ENCODE peak calls at places on chromosomes 7 and 10, in seven cellular contexts. One of them, this sample, is unnamed.

GRCh38 chr10:28997736-28998135 is 291.1 kb upstream of the LYZL1 start:
- DNase-seq in H1: no peak
- DNase-seq in IMR-90: peak
- DNase-seq in mesenchymal stem cell: no peak
- DNase-seq in mesendoderm: no peak
- DNase-seq in H9: no peak
- DNase-seq in trophoblast cell: peak
- DNase-seq in this sample: no peak

GRCh38 chr7:75571209-75571608 is 79.1 kb downstream of the SPDYE5 start:
- DNase-seq in H1: no peak
- DNase-seq in H9: no peak
- DNase-seq in trophoblast cell: no peak
- DNase-seq in mesenchymal stem cell: no peak
- DNase-seq in mesendoderm: no peak
- DNase-seq in IMR-90: no peak
- DNase-seq in this sample: no peak

GRCh38 chr10:126252884-126253612 is 135.2 kb downstream of the ADAM12 start:
- DNase-seq in H1: no peak
- DNase-seq in mesenchymal stem cell: peak
- DNase-seq in mesendoderm: no peak
- DNase-seq in trophoblast cell: peak
- DNase-seq in H9: no peak
- DNase-seq in IMR-90: peak
- DNase-seq in this sample: no peak

GRCh38 chr10:11286261-11286989 is 268.8 kb downstream of the CELF2 start:
- DNase-seq in mesenchymal stem cell: no peak
- DNase-seq in IMR-90: no peak
- DNase-seq in mesendoderm: no peak
- DNase-seq in H1: no peak
- DNase-seq in H9: no peak
- DNase-seq in trophoblast cell: no peak
- DNase-seq in this sample: no peak

GRCh38 chr7:7272294-7272693 is 90.0 kb downstream of the C1GALT1 start:
- DNase-seq in mesendoderm: no peak
- DNase-seq in mesenchymal stem cell: no peak
- DNase-seq in H1: no peak
- DNase-seq in IMR-90: peak
- DNase-seq in H9: no peak
- DNase-seq in trophoblast cell: peak
- DNase-seq in this sample: no peak

GRCh38 chr10:84765656-84766055 is 437.3 kb downstream of the CCSER2 start:
- DNase-seq in mesenchymal stem cell: no peak
- DNase-seq in trophoblast cell: no peak
- DNase-seq in H1: no peak
- DNase-seq in IMR-90: no peak
- DNase-seq in H9: no peak
- DNase-seq in mesendoderm: no peak
- DNase-seq in this sample: no peak

GRCh38 chr7:123674399-123675091 is 18.9 kb downstream of the LMOD2 start:
- DNase-seq in mesenchymal stem cell: peak
- DNase-seq in IMR-90: peak
- DNase-seq in H1: no peak
- DNase-seq in H9: no peak
- DNase-seq in mesendoderm: no peak
- DNase-seq in trophoblast cell: peak
- DNase-seq in this sample: no peak

GRCh38 chr7:99839560-99840011 is 11.8 kb downstream of the CYP3A43 start:
- DNase-seq in IMR-90: no peak
- DNase-seq in H9: peak
- DNase-seq in mesendoderm: peak
- DNase-seq in H1: peak
- DNase-seq in mesenchymal stem cell: no peak
- DNase-seq in trophoblast cell: no peak
- DNase-seq in this sample: no peak

GRCh38 chr7:47804767-47805545 is 143.3 kb downstream of the PKD1L1 start:
- DNase-seq in IMR-90: peak
- DNase-seq in H1: no peak
- DNase-seq in H9: no peak
- DNase-seq in trophoblast cell: no peak
- DNase-seq in mesendoderm: no peak
- DNase-seq in mesenchymal stem cell: no peak
- DNase-seq in this sample: no peak

GRCh38 chr7:112990619-112991018 is 96.0 kb downstream of the GPR85 start:
- DNase-seq in trophoblast cell: peak
- DNase-seq in mesenchymal stem cell: peak
- DNase-seq in IMR-90: peak
- DNase-seq in mesendoderm: no peak
- DNase-seq in H1: no peak
- DNase-seq in H9: no peak
- DNase-seq in this sample: no peak

GRCh38 chr10:114290038-114290437 is 51.0 kb downstream of the VWA2 start:
- DNase-seq in mesendoderm: no peak
- DNase-seq in mesenchymal stem cell: no peak
- DNase-seq in H9: no peak
- DNase-seq in trophoblast cell: no peak
- DNase-seq in H1: no peak
- DNase-seq in IMR-90: no peak
- DNase-seq in this sample: no peak

GRCh38 chr7:47782792-47783191 is 165.5 kb downstream of the PKD1L1 start:
- DNase-seq in mesenchymal stem cell: no peak
- DNase-seq in H9: no peak
- DNase-seq in IMR-90: no peak
- DNase-seq in mesendoderm: peak
- DNase-seq in trophoblast cell: peak
- DNase-seq in H1: no peak
- DNase-seq in this sample: no peak

GRCh38 chr10:65423043-65423442 is 1502.8 kb upstream of the LRRTM3 start:
- DNase-seq in H9: no peak
- DNase-seq in H1: no peak
- DNase-seq in trophoblast cell: no peak
- DNase-seq in IMR-90: no peak
- DNase-seq in mesenchymal stem cell: no peak
- DNase-seq in mesendoderm: no peak
- DNase-seq in this sample: no peak

GRCh38 chr7:96887426-96887825 is 117.9 kb upstream of the DLX6 start:
- DNase-seq in H9: no peak
- DNase-seq in mesenchymal stem cell: no peak
- DNase-seq in H1: no peak
- DNase-seq in mesendoderm: no peak
- DNase-seq in trophoblast cell: peak
- DNase-seq in IMR-90: no peak
- DNase-seq in this sample: no peak

GRCh38 chr10:18582803-18583202 is 68.6 kb downstream of the NSUN6 start:
- DNase-seq in H1: no peak
- DNase-seq in mesenchymal stem cell: peak
- DNase-seq in mesendoderm: no peak
- DNase-seq in IMR-90: peak
- DNase-seq in H9: no peak
- DNase-seq in trophoblast cell: no peak
- DNase-seq in this sample: no peak

GRCh38 chr10:73252445-73253225 is at the start of gene MRPS16:
- DNase-seq in mesenchymal stem cell: peak
- DNase-seq in mesendoderm: peak
- DNase-seq in H9: peak
- DNase-seq in H1: peak
- DNase-seq in trophoblast cell: peak
- DNase-seq in IMR-90: peak
- DNase-seq in this sample: peak

GRCh38 chr10:120607016-120607709 is 150.1 kb downstream of the PLPP4 start:
- DNase-seq in mesenchymal stem cell: peak
- DNase-seq in mesendoderm: no peak
- DNase-seq in H1: no peak
- DNase-seq in trophoblast cell: no peak
- DNase-seq in H9: no peak
- DNase-seq in IMR-90: peak
- DNase-seq in this sample: no peak

DNA sequence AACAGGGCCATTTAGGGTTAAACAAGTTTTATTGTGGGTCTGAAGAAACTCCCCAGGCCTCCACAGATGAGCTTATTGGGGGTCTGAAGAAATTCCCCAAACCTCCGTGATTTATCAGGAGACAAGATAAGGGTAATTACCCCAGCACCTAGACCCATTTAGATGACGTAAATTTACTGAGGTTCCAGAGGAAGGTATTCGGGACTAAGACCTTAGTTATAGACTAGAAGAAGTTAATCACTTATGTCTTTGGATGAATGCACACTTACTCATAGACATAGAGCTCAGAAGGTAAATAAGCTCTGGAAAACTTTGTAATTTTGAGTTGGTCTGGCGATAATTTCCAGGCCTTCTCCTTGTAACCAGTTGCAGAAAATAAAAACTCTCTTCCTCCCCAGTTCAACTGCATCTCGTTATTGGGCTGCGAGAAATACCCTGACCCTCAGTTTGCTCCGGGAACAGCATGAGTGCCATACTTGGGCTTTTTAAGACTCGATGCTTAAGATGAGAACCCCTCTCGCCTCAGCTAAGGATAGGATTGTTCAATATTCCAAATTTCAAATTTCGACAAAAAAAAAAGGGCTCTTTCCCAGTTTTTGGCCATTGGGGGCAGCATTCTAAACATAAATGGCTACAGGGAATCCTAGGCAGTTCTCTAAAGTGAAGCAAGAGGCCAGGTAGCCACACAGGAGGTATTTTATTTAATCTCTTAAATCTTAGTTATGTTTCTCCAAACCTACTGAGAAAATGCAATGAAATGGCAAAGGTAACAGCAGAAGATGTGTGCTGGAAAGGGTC is 74.7 kb upstream of the PFKP start:
- DNase-seq in H9: no peak
- DNase-seq in H1: no peak
- DNase-seq in mesenchymal stem cell: no peak
- DNase-seq in IMR-90: no peak
- DNase-seq in mesendoderm: peak
- DNase-seq in trophoblast cell: peak
- DNase-seq in this sample: no peak
- H4K8ac ChIP-seq in H9: no peak
- H4K8ac ChIP-seq in H1: no peak
- H4K8ac ChIP-seq in mesenchymal stem cell: no peak
- H4K8ac ChIP-seq in IMR-90: no peak
- H4K8ac ChIP-seq in mesendoderm: no peak
- H4K8ac ChIP-seq in trophoblast cell: no peak
- H4K8ac ChIP-seq in this sample: no peak

GRCh38 chr10:78215645-78216044 is 182.0 kb downstream of the RPS24 start:
- DNase-seq in trophoblast cell: peak
- DNase-seq in mesenchymal stem cell: peak
- DNase-seq in H1: no peak
- DNase-seq in mesendoderm: no peak
- DNase-seq in IMR-90: peak
- DNase-seq in H9: no peak
- DNase-seq in this sample: no peak

GRCh38 chr10:78220781-78221180 is 187.1 kb downstream of the RPS24 start:
- DNase-seq in trophoblast cell: no peak
- DNase-seq in mesendoderm: no peak
- DNase-seq in H1: no peak
- DNase-seq in mesenchymal stem cell: no peak
- DNase-seq in IMR-90: no peak
- DNase-seq in H9: no peak
- DNase-seq in this sample: no peak

GRCh38 chr10:78222096-78222790 is 188.6 kb downstream of the RPS24 start:
- DNase-seq in IMR-90: no peak
- DNase-seq in H9: no peak
- DNase-seq in H1: no peak
- DNase-seq in trophoblast cell: no peak
- DNase-seq in mesendoderm: no peak
- DNase-seq in mesenchymal stem cell: no peak
- DNase-seq in this sample: no peak

GRCh38 chr10:78214931-78215330 is 181.3 kb downstream of the RPS24 start:
- DNase-seq in mesendoderm: no peak
- DNase-seq in H1: no peak
- DNase-seq in trophoblast cell: no peak
- DNase-seq in H9: no peak
- DNase-seq in IMR-90: no peak
- DNase-seq in mesenchymal stem cell: no peak
- DNase-seq in this sample: no peak

GRCh38 chr10:78218833-78219490 is 185.3 kb downstream of the RPS24 start:
- DNase-seq in H9: no peak
- DNase-seq in mesenchymal stem cell: no peak
- DNase-seq in trophoblast cell: no peak
- DNase-seq in H1: no peak
- DNase-seq in IMR-90: no peak
- DNase-seq in mesendoderm: no peak
- DNase-seq in this sample: no peak
- H4K8ac ChIP-seq in H9: no peak
- H4K8ac ChIP-seq in mesenchymal stem cell: no peak
- H4K8ac ChIP-seq in trophoblast cell: no peak
- H4K8ac ChIP-seq in H1: no peak
- H4K8ac ChIP-seq in IMR-90: no peak
- H4K8ac ChIP-seq in mesendoderm: no peak
- H4K8ac ChIP-seq in this sample: no peak

DNA sequence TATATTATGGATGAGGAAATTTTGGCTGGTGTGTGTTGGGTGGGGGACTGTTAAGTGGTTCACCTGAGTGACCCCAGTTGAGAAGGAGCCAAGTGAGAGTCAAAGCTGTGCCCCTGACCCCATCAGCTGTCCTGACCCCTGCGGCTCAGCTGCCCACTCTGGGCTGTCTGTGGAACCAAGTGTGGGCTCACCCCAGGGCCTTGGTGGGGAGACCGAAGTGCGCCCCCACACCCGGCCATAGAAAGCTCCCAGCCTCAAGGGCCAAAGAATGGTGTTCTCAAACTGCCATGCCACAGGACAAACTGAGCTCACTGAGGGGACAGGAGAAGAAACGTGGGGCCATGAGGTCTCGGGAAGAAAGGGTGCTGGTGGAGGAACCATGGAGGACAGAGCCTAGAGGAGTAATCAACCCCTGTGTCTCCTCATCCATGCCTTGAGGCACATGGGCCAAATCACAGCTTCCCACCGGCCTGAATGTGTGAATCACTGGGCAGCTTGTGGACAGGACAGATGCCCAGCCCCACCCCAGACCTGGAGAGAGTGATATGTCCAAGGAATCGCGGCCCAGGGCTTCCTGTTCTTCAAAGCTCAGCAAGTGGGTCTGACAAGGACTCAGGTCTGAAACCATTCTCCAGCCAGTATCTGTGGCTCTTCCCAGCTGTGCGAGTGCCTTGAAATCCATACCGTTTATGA is 86.2 kb upstream of the CACUL1 start:
- DNase-seq in trophoblast cell: no peak
- DNase-seq in mesendoderm: no peak
- DNase-seq in H9: no peak
- DNase-seq in mesenchymal stem cell: no peak
- DNase-seq in IMR-90: no peak
- DNase-seq in H1: no peak
- DNase-seq in this sample: no peak
- H4K8ac ChIP-seq in trophoblast cell: no peak
- H4K8ac ChIP-seq in mesendoderm: no peak
- H4K8ac ChIP-seq in H9: no peak
- H4K8ac ChIP-seq in mesenchymal stem cell: peak
- H4K8ac ChIP-seq in IMR-90: no peak
- H4K8ac ChIP-seq in H1: no peak
- H4K8ac ChIP-seq in this sample: no peak

DNA sequence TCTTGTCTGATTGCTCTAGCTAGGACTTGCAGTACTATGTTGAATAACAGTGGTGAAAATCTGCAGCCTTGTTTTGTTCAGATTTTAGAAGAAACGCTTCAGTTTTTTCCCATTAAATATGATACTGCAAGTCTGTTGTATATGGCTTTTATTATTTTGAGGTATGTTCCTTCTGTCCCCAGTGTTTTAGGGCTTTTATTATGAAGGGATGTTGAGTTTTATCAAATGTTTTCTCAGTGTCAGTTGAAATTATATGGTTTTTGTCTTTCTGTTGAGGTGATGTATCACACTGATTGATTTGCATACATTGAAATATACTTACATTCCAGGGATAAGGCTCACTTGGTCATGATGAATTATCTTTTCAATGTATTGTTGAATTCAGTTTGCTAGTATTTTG is 60.5 kb upstream of the HELLS start:
- DNase-seq in trophoblast cell: no peak
- DNase-seq in H9: no peak
- DNase-seq in IMR-90: no peak
- DNase-seq in mesendoderm: no peak
- DNase-seq in mesenchymal stem cell: no peak
- DNase-seq in H1: no peak
- DNase-seq in this sample: no peak
- H4K8ac ChIP-seq in trophoblast cell: no peak
- H4K8ac ChIP-seq in H9: no peak
- H4K8ac ChIP-seq in IMR-90: no peak
- H4K8ac ChIP-seq in mesendoderm: no peak
- H4K8ac ChIP-seq in mesenchymal stem cell: no peak
- H4K8ac ChIP-seq in H1: no peak
- H4K8ac ChIP-seq in this sample: no peak